ENCODE peak calls at places on chromosome 3, in four cellular contexts. L is sigmoid colon, G is esophagus squamous epithelium, D is lower leg skin. Z is an unnamed sample.

GRCh38 chr3:178392553-178392952 is 143.7 kb upstream of the KCNMB2 start:
- DNase-seq in G (no peak), L (no peak), D (peak; percentile 19), Z (no peak)

GRCh38 chr3:185342458-185343169 is 20.3 kb upstream of the MAP3K13 start:
- DNase-seq in G (no peak), D (no peak), L (no peak), Z (no peak)

GRCh38 chr3:31213869-31214486 is 318.7 kb upstream of the STT3B start:
- DNase-seq in G (no peak), L (no peak), D (no peak), Z (no peak)

GRCh38 chr3:58577269-58577821 is at the start of gene FAM107A:
- DNase-seq in G (no peak), L (peak; percentile 79), D (peak; percentile 57), Z (no peak)

GRCh38 chr3:24451461-24452099 is 43.1 kb downstream of the THRB start:
- DNase-seq in L (no peak), D (no peak), G (no peak), Z (no peak)

GRCh38 chr3:108334698-108335097 is 38.4 kb downstream of the HHLA2 start:
- DNase-seq in L (no peak), D (no peak), G (no peak), Z (no peak)

GRCh38 chr3:122789585-122790273 is 3.9 kb downstream of the HSPBAP1 start:
- DNase-seq in L (no peak), G (no peak), D (no peak), Z (no peak)

GRCh38 chr3:148315756-148316155 is 381.9 kb upstream of the AGTR1 start:
- DNase-seq in G (no peak), D (no peak), L (no peak), Z (no peak)

GRCh38 chr3:39937874-39938273 is 128.5 kb downstream of the MYRIP start:
- DNase-seq in G (no peak), D (no peak), L (no peak), Z (no peak)

GRCh38 chr3:120326784-120327183 is 22.4 kb downstream of the LRRC58 start:
- DNase-seq in G (no peak), L (no peak), D (no peak), Z (no peak)

GRCh38 chr3:13352621-13353131 is 67.4 kb downstream of the NUP210 start:
- DNase-seq in G (no peak), D (no peak), L (no peak), Z (peak; percentile 46)

GRCh38 chr3:33146791-33147445 is 33.1 kb downstream of the CRTAP start:
- DNase-seq in D (no peak), L (no peak), G (no peak), Z (no peak)

GRCh38 chr3:11847607-11848006 is 922 bp upstream of the TAMM41 start:
- DNase-seq in G (no peak), L (no peak), D (no peak), Z (no peak)

GRCh38 chr3:149967067-149967685 is 3.5 kb downstream of the PFN2 start:
- DNase-seq in D (no peak), L (no peak), G (no peak), Z (peak; percentile 45)

GRCh38 chr3:123258811-123259420 is 57.2 kb downstream of the SEC22A start:
- DNase-seq in L (no peak), G (no peak), D (no peak), Z (peak; percentile 60)

GRCh38 chr3:185842241-185842640 is 17.4 kb upstream of the IGF2BP2 start:
- DNase-seq in L (no peak), G (no peak), D (no peak), Z (no peak)

GRCh38 chr3:1139071-1139470 is 46.2 kb downstream of the CNTN6 start:
- DNase-seq in L (no peak), D (no peak), G (no peak), Z (no peak)

GRCh38 chr3:81770710-81771109 is 9.3 kb upstream of the GBE1 start:
- DNase-seq in D (no peak), G (no peak), L (no peak), Z (no peak)

GRCh38 chr3:156563900-156564682 is 9.2 kb upstream of the SSR3 start:
- DNase-seq in D (no peak), G (no peak), L (no peak), Z (no peak)

GRCh38 chr3:139299261-139300132 is 44.3 kb upstream of the MRPS22 start:
- DNase-seq in L (no peak), D (no peak), G (no peak), Z (no peak)

GRCh38 chr3:157551961-157552360 is 48.7 kb upstream of the VEPH1 start:
- DNase-seq in D (no peak), L (no peak), G (no peak), Z (no peak)

GRCh38 chr3:30638685-30639412 is 32.4 kb downstream of the TGFBR2 start:
- DNase-seq in D (no peak), G (no peak), L (no peak), Z (no peak)

GRCh38 chr3:143970773-143971366 is 753 bp upstream of the DIPK2A start:
- DNase-seq in D (peak; percentile 35), G (peak; percentile 18), L (peak; percentile 79), Z (peak; percentile 86)

GRCh38 chr3:110101361-110101760 is 764.0 kb upstream of the DPPA4 start:
- DNase-seq in D (no peak), L (no peak), G (no peak), Z (no peak)

GRCh38 chr3:159787191-159787590 is 201.4 kb upstream of the IL12A start:
- DNase-seq in D (no peak), L (no peak), G (no peak), Z (no peak)

GRCh38 chr3:176951586-176952292 is 245.5 kb downstream of the TBL1XR1 start:
- DNase-seq in D (no peak), G (no peak), L (no peak), Z (no peak)

GRCh38 chr3:102290241-102290640 is 144.6 kb upstream of the ZPLD1 start:
- DNase-seq in G (no peak), D (no peak), L (no peak), Z (no peak)

GRCh38 chr3:32276279-32276841 is 37.9 kb downstream of the CMTM8 start:
- DNase-seq in G (no peak), D (peak; percentile 35), L (no peak), Z (no peak)

GRCh38 chr3:61637088-61638051 is 76.0 kb downstream of the PTPRG start:
- DNase-seq in D (no peak), G (no peak), L (peak; percentile 75), Z (no peak)

GRCh38 chr3:102529452-102529851 is 94.6 kb downstream of the ZPLD1 start:
- DNase-seq in D (peak; percentile 17), G (no peak), L (no peak), Z (no peak)

GRCh38 chr3:139846729-139847128 is 88.3 kb upstream of the CLSTN2 start:
- DNase-seq in L (no peak), D (no peak), G (no peak), Z (no peak)

GRCh38 chr3:140910860-140911259 is 30.8 kb upstream of the SLC25A36 start:
- DNase-seq in L (no peak), G (no peak), D (no peak), Z (no peak)

GRCh38 chr3:106699093-106699492 is 678.1 kb upstream of the CCDC54 start:
- DNase-seq in L (no peak), G (no peak), D (no peak), Z (no peak)

GRCh38 chr3:52456800-52457183 is 1.4 kb downstream of the NISCH start:
- DNase-seq in D (no peak), G (no peak), L (no peak), Z (peak; percentile 27)

GRCh38 chr3:52454938-52455282 is 494 bp upstream of the NISCH start:
- DNase-seq in L (no peak), G (no peak), D (no peak), Z (no peak)

GRCh38 chr3:52456169-52456799 is 880 bp downstream of the NISCH start:
- DNase-seq in G (no peak), L (peak; percentile 78), D (no peak), Z (no peak)

GRCh38 chr3:52454235-52454937 is 545 bp upstream of the TNNC1 start:
- DNase-seq in G (no peak), L (no peak), D (no peak), Z (no peak)

GRCh38 chr3:52455283-52456168 is at the start of gene NISCH:
- DNase-seq in L (peak; percentile 94), G (peak; percentile 40), D (peak; percentile 84), Z (peak; percentile 90)
- TF ChIP-seq POLR2A in L (peak; percentile 19), G (no peak), D (no peak), Z (peak; percentile 48)

GRCh38 chr3:9780451-9780797 is 10.7 kb upstream of the CAMK1 start:
- DNase-seq in G (no peak), L (no peak), D (no peak), Z (peak; percentile 39)

GRCh38 chr3:9780920-9781319 is 11.2 kb upstream of the CAMK1 start:
- DNase-seq in L (no peak), G (no peak), D (no peak), Z (no peak)

GRCh38 chr3:9778518-9779129 is 8.9 kb upstream of the CAMK1 start:
- DNase-seq in L (no peak), D (no peak), G (no peak), Z (no peak)

GRCh38 chr3:9779197-9779596 is 9.4 kb upstream of the CAMK1 start:
- DNase-seq in G (no peak), L (no peak), D (no peak), Z (no peak)

DNA sequence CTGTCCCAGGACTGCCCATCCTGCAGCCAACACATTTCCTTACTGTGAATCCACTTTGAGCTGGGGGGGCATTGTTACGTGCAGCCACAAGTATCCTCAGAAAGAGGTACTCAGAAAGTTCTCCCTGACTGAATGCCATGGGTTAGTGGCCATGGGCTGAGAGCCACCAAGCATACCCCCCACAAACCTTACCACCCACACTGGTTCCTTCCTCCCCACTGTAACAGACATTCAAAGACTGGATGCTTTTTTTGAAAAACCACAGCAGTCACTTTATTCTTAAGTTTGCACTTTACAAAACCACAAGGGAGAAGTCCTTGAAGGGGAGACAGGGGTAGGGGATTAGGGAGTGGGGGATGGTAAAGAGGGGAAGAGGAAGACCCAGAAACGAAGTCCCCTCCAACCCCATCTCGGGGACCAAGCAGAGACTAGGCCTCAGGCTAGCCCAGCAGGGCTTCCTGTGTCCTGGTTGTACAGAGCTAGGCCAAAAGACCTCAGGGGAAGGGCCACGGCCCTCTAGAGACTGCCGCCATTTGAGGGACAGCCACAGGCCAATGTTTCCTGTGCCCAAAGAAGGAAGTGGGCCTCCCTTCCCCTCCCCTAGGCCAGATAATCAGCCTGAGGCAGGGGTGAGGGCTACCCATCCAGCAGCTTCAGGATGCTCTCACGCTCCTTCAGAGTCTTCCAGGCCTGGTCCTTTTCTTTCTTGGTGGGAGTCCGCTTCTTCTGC is 10.1 kb upstream of the CAMK1 start:
- DNase-seq in G (no peak), D (no peak), L (no peak), Z (peak; percentile 39)
- TF ChIP-seq POLR2A in G (no peak), D (no peak), L (no peak), Z (no peak)

GRCh38 chr3:187072582-187072981 is 66.7 kb downstream of the RPL39L start:
- DNase-seq in D (no peak), L (no peak), G (no peak), Z (no peak)
- TF ChIP-seq POLR2A in D (no peak), L (no peak), G (no peak), Z (no peak)

GRCh38 chr3:42214064-42214463 is 51.9 kb downstream of the CCK start:
- DNase-seq in L (no peak), D (no peak), G (no peak), Z (no peak)
- TF ChIP-seq POLR2A in L (no peak), D (no peak), G (no peak), Z (no peak)

GRCh38 chr3:180601688-180602666 is at the start of gene TTC14:
- DNase-seq in D (peak; percentile 90), L (peak; percentile 94), G (peak; percentile 78), Z (peak; percentile 93)
- TF ChIP-seq POLR2A in D (no peak), L (peak; percentile 15), G (no peak), Z (peak; percentile 92)

GRCh38 chr3:111548060-111548459 is 6.1 kb downstream of the CD96 start:
- DNase-seq in G (no peak), D (no peak), L (no peak), Z (no peak)
- TF ChIP-seq POLR2A in G (no peak), D (no peak), L (no peak), Z (no peak)

Z was measured in erythroblast.